ENCODE peak calls at places on chromosomes 5 and 9, in four cellular contexts. W is IMR-90, L is prostate gland, A is stomach. H is an unnamed sample.

GRCh38 chr9:37745970-37746369 is 7.6 kb upstream of the TRMT10B start:
- DNase-seq in W (no peak), A (no peak), L (no peak), H (no peak)

GRCh38 chr9:105690742-105691141 is 3.6 kb upstream of the TMEM38B start:
- DNase-seq in A (no peak), W (peak), L (no peak), H (no peak)

GRCh38 chr5:149932445-149933350 is 11.9 kb downstream of the PDE6A start:
- DNase-seq in A (peak), L (no peak), W (no peak), H (peak)

GRCh38 chr9:119264165-119264564 is 105.1 kb downstream of the BRINP1 start:
- DNase-seq in W (no peak), A (no peak), L (no peak), H (no peak)

GRCh38 chr9:90970603-90971002 is 169.0 kb downstream of the SYK start:
- DNase-seq in A (no peak), W (peak), L (peak), H (no peak)

GRCh38 chr9:130847306-130848217 is 12.5 kb downstream of the ABL1 start:
- DNase-seq in L (no peak), A (peak), W (peak), H (peak)

GRCh38 chr9:85172001-85172978 is 502.8 kb downstream of the NTRK2 start:
- DNase-seq in W (no peak), A (no peak), L (no peak), H (no peak)

GRCh38 chr5:55918097-55919035 is 67.2 kb downstream of the IL31RA start:
- DNase-seq in L (no peak), W (no peak), A (no peak), H (no peak)

GRCh38 chr9:117485176-117485575 is 70.3 kb upstream of the ASTN2 start:
- DNase-seq in A (no peak), W (no peak), L (no peak), H (no peak)

GRCh38 chr9:77810637-77811119 is 162.6 kb upstream of the GNA14 start:
- DNase-seq in L (no peak), A (no peak), W (no peak), H (no peak)

GRCh38 chr5:83653669-83654068 is 67.0 kb downstream of the HAPLN1 start:
- DNase-seq in L (no peak), A (no peak), W (no peak), H (no peak)

GRCh38 chr5:90201923-90202322 is 207.6 kb downstream of the CETN3 start:
- DNase-seq in L (no peak), A (no peak), W (no peak), H (no peak)

GRCh38 chr9:98867434-98868168 is 60.1 kb downstream of the GALNT12 start:
- DNase-seq in A (peak), L (no peak), W (peak), H (peak)

GRCh38 chr5:179780343-179780742 is 13.4 kb upstream of the LTC4S start:
- DNase-seq in A (no peak), L (no peak), W (no peak), H (no peak)

GRCh38 chr5:6652025-6652424 is 18.8 kb downstream of the SRD5A1 start:
- DNase-seq in A (no peak), W (no peak), L (no peak), H (peak)

GRCh38 chr9:117703538-117703937 is 665 bp upstream of the TLR4 start:
- DNase-seq in A (no peak), L (no peak), W (no peak), H (no peak)

GRCh38 chr9:106878943-106879916 is 16.3 kb downstream of the ZNF462 start:
- DNase-seq in L (peak), A (no peak), W (peak), H (peak)

GRCh38 chr5:103249068-103249467 is 9.5 kb upstream of the MACIR start:
- DNase-seq in W (no peak), A (no peak), L (no peak), H (no peak)
- TF ChIP-seq POLR2A in W (no peak), A (no peak), L (no peak), H (no peak)

GRCh38 chr5:176366575-176366894 is 1.2 kb downstream of the ARL10 start:
- DNase-seq in A (no peak), W (no peak), L (no peak), H (no peak)
- H3K4me3 ChIP-seq in A (peak), W (peak), L (no peak), H (no peak)

GRCh38 chr9:89878003-89878411 is 273.2 kb downstream of the GADD45G start:
- DNase-seq in L (no peak), W (no peak), A (peak), H (no peak)

GRCh38 chr9:89879276-89879675 is 274.5 kb downstream of the GADD45G start:
- DNase-seq in L (no peak), W (no peak), A (peak), H (no peak)

GRCh38 chr9:89877051-89878002 is 272.5 kb downstream of the GADD45G start:
- DNase-seq in L (no peak), A (peak), W (no peak), H (no peak)

GRCh38 chr9:89879711-89880110 is 274.9 kb downstream of the GADD45G start:
- DNase-seq in W (no peak), A (peak), L (no peak), H (peak)

DNA sequence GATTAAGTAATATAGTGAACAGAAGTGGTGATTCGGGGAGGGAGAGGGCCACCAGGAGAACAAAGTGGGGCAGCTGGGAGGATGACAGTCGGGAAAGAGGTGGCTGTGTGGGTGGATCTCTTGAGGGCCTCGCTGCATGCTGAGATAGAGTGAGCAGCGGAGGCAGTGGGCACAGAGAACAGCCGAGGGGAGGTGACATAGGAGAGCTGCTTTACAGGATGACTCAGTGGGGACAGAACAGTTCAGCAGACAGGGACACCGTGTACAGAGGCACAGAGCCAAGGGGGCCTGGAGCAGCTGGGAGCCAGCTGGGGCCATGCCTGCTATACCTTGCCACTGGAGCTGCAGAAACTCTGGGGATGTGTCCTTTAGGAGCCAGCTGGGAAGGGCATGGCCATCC is 273.9 kb downstream of the GADD45G start:
- DNase-seq in A (peak), W (no peak), L (peak), H (peak)
- TF ChIP-seq POLR2A in A (no peak), W (no peak), L (no peak), H (no peak)

GRCh38 chr5:4011943-4012342 is 416.3 kb downstream of the IRX1 start:
- DNase-seq in W (no peak), A (no peak), L (no peak), H (no peak)

GRCh38 chr5:4005335-4005734 is 409.7 kb downstream of the IRX1 start:
- DNase-seq in L (no peak), A (no peak), W (no peak), H (no peak)

DNA sequence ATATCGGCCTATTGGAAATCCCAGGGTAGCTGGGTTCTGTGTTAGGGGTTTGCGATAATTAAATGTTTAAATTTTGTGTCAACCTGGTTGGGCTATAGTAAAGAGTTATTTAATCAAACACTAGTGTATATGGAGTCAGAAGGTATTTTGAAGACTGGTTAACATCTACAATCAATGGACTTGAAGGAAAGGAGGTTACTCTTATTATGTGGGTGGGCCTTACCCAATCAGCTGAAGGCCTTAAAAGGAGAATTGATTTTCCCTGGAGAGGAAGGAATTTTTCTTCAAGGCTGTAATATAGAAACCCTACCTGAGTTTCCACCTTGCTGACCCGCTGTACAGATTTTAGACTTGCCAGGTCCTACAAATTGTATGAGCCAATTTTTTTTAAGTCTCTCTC is 411.4 kb downstream of the IRX1 start:
- DNase-seq in W (no peak), A (no peak), L (no peak), H (no peak)
- H3K4me3 ChIP-seq in W (no peak), A (no peak), L (no peak), H (no peak)

GRCh38 chr5:106189121-106189809 is 1481.5 kb downstream of the EFNA5 start:
- DNase-seq in A (no peak), L (no peak), W (no peak), H (no peak)

DNA sequence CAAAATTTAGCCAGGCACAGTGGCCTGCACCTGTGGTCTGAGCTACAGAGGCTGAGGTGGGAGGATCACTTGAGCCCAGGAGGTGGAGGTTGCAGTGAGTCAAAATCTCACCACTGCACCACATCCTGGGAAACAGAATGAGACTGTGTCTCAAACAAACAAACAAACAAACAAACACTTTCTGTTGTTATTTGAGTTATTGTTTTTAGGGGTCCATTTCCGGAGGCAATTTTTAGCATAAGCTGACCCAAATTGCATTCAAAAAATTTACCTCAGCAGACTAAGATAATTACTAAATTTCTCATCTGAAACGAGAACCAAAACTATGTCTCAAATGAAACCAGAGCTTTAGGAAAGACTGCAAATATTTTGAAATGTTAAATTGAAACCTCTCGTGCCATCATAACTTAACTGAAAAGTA is 1485.1 kb downstream of the EFNA5 start:
- DNase-seq in L (no peak), W (no peak), A (no peak), H (no peak)
- TF ChIP-seq POLR2A in L (no peak), W (no peak), A (no peak), H (no peak)

DNA sequence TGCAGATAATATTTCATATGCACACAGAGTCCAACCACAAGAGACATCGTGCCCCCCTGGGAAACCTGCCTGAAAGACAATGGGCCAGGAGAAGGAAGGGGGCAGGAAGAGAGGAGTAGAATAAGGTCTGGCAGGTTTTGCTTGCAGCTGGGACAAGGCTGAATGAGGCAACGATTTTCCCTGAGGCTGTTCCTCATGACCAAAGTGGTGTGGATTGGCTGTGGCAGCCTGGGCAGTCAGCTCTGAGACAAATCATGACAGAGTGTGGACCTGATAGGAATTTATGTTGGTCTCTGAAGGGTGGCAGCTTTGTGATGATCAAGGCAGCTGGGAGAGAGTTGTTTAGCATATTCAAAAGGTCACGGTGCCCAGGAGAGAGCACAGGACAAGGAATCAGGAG is 119.3 kb downstream of the NMUR2 start:
- DNase-seq in L (no peak), A (no peak), W (no peak), H (no peak)
- H3K4me3 ChIP-seq in L (no peak), A (no peak), W (no peak), H (no peak)

GRCh38 chr9:134025606-134026541 is 593 bp downstream of the BRD3OS start:
- DNase-seq in L (no peak), W (peak), A (peak), H (peak)

GRCh38 chr9:134024393-134024792 is 888 bp upstream of the BRD3OS start:
- DNase-seq in W (no peak), L (no peak), A (no peak), H (no peak)

GRCh38 chr9:134026561-134026960 is 1.3 kb downstream of the BRD3OS start:
- DNase-seq in L (no peak), A (no peak), W (no peak), H (no peak)

GRCh38 chr9:134026981-134027380 is 1.7 kb downstream of the BRD3OS start:
- DNase-seq in W (no peak), L (no peak), A (no peak), H (no peak)

DNA sequence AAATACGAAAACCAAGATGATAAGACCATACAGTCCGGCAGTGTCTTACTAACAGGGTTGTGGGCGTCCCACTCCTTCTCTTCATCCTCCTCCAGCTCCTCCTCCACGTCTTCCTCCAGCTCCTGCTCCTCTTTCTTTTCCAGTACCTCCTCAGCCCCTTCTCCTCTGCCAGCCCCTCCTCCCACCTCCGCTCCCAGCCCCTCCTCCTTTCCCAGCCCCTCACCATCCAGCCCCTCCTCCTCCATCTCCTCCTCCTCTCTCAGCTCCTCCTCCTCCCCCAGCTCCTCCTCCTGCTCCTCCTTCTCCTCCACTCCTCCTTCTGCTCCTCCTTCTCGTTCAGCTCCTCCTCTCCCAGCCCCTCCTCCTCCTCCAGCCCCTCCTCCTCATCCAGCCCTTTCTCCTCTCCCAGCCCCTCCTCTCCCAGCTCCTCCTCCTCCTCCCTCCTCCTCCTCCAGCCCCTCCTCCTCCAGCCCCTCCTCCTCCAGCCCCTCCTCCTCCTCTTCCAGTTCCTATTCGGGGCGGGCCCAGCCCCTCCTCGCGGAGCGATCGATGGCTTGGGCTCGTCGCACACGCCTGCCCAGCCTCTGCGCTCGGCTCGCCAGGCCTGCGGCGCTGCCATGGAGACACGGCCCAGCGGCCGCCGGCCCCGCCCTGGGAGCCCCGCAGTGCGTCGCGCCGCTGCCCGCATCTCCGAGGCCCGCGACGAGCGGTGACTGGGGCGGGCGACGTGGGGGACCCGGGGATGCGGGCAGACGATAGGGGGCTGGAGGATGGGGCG is at the start of gene BRD3OS:
- DNase-seq in A (peak), W (peak), L (peak), H (peak)
- TF ChIP-seq POLR2A in A (no peak), W (no peak), L (peak), H (no peak)

GRCh38 chr5:2740051-2740848 is 11.2 kb downstream of the IRX2 start:
- DNase-seq in A (no peak), W (no peak), L (no peak), H (no peak)
- H3K4me3 ChIP-seq in A (peak), W (no peak), L (peak), H (no peak)

GRCh38 chr9:87535817-87536539 is 38.3 kb downstream of the DAPK1 start:
- DNase-seq in W (no peak), L (no peak), A (no peak), H (no peak)
- TF ChIP-seq POLR2A in W (no peak), L (no peak), A (no peak), H (no peak)

H was measured in body of pancreas.